ENCODE peak calls at places on chromosomes 11 and 22, in seven cellular contexts. One of them, this sample, is unnamed.

GRCh38 chr11:71185411-71185810 is 67.0 kb downstream of the SHANK2 start:
- DNase-seq in WTC11: no peak
- DNase-seq in neural crest cell: no peak
- DNase-seq in GM20000: no peak
- DNase-seq in gastrocnemius medialis: no peak
- DNase-seq in testis: no peak
- DNase-seq in RWPE1: no peak
- DNase-seq in this sample: no peak

GRCh38 chr11:18358646-18359045 is 35.7 kb upstream of the LDHA start:
- DNase-seq in WTC11: no peak
- DNase-seq in neural crest cell: no peak
- DNase-seq in GM20000: no peak
- DNase-seq in gastrocnemius medialis: no peak
- DNase-seq in testis: no peak
- DNase-seq in RWPE1: no peak
- DNase-seq in this sample: no peak

GRCh38 chr22:43446037-43446803 is 34.4 kb downstream of the MPPED1 start:
- DNase-seq in WTC11: no peak
- DNase-seq in neural crest cell: no peak
- DNase-seq in GM20000: no peak
- DNase-seq in gastrocnemius medialis: no peak
- DNase-seq in testis: no peak
- DNase-seq in RWPE1: no peak
- DNase-seq in this sample: no peak

GRCh38 chr11:130816941-130817607 is 99.2 kb downstream of the SNX19 start:
- DNase-seq in WTC11: no peak
- DNase-seq in neural crest cell: no peak
- DNase-seq in GM20000: no peak
- DNase-seq in gastrocnemius medialis: no peak
- DNase-seq in testis: no peak
- DNase-seq in RWPE1: no peak
- DNase-seq in this sample: no peak

GRCh38 chr22:38240734-38241252 is 32.0 kb downstream of the TMEM184B start:
- DNase-seq in WTC11: peak; percentile 71
- DNase-seq in neural crest cell: no peak
- DNase-seq in GM20000: no peak
- DNase-seq in gastrocnemius medialis: peak; percentile 74
- DNase-seq in testis: no peak
- DNase-seq in RWPE1: peak; percentile 70
- DNase-seq in this sample: peak; percentile 43

GRCh38 chr11:16809901-16810668 is 71.6 kb downstream of the C11orf58 start:
- DNase-seq in WTC11: no peak
- DNase-seq in neural crest cell: no peak
- DNase-seq in GM20000: no peak
- DNase-seq in gastrocnemius medialis: no peak
- DNase-seq in testis: no peak
- DNase-seq in RWPE1: peak; percentile 36
- DNase-seq in this sample: no peak

GRCh38 chr11:64866173-64866491 is 12.3 kb downstream of the EHD1 start:
- DNase-seq in WTC11: no peak
- DNase-seq in neural crest cell: no peak
- DNase-seq in GM20000: no peak
- DNase-seq in gastrocnemius medialis: no peak
- DNase-seq in testis: no peak
- DNase-seq in RWPE1: no peak
- DNase-seq in this sample: no peak

GRCh38 chr11:114061053-114062049 is 1.8 kb downstream of the ZBTB16 start:
- DNase-seq in WTC11: peak; percentile 20
- DNase-seq in neural crest cell: no peak
- DNase-seq in GM20000: peak; percentile 39
- DNase-seq in gastrocnemius medialis: peak; percentile 94
- DNase-seq in testis: peak; percentile 51
- DNase-seq in RWPE1: peak; percentile 29
- DNase-seq in this sample: no peak

GRCh38 chr11:47918882-47919495 is 61.4 kb upstream of the PTPRJ start:
- DNase-seq in WTC11: no peak
- DNase-seq in neural crest cell: no peak
- DNase-seq in GM20000: no peak
- DNase-seq in gastrocnemius medialis: no peak
- DNase-seq in testis: no peak
- DNase-seq in RWPE1: peak; percentile 31
- DNase-seq in this sample: no peak

GRCh38 chr22:32469799-32470212 is 4.8 kb upstream of the FBXO7 start:
- DNase-seq in WTC11: no peak
- DNase-seq in neural crest cell: no peak
- DNase-seq in GM20000: no peak
- DNase-seq in gastrocnemius medialis: no peak
- DNase-seq in testis: no peak
- DNase-seq in RWPE1: no peak
- DNase-seq in this sample: no peak

GRCh38 chr22:30267382-30268302 is 991 bp upstream of the OSM start:
- DNase-seq in WTC11: no peak
- DNase-seq in neural crest cell: no peak
- DNase-seq in GM20000: no peak
- DNase-seq in gastrocnemius medialis: no peak
- DNase-seq in testis: no peak
- DNase-seq in RWPE1: no peak
- DNase-seq in this sample: no peak

GRCh38 chr22:26318975-26319374 is 110.1 kb upstream of the ASPHD2 start:
- DNase-seq in WTC11: no peak
- DNase-seq in neural crest cell: no peak
- DNase-seq in GM20000: no peak
- DNase-seq in gastrocnemius medialis: no peak
- DNase-seq in testis: no peak
- DNase-seq in RWPE1: peak; percentile 20
- DNase-seq in this sample: peak; percentile 59

GRCh38 chr11:13260963-13261599 is 16.5 kb upstream of the BMAL1 start:
- DNase-seq in WTC11: no peak
- DNase-seq in neural crest cell: no peak
- DNase-seq in GM20000: no peak
- DNase-seq in gastrocnemius medialis: no peak
- DNase-seq in testis: peak; percentile 26
- DNase-seq in RWPE1: peak; percentile 7
- DNase-seq in this sample: no peak

GRCh38 chr22:37665487-37665886 is 7.0 kb downstream of the PDXP start:
- DNase-seq in WTC11: no peak
- DNase-seq in neural crest cell: no peak
- DNase-seq in GM20000: no peak
- DNase-seq in gastrocnemius medialis: no peak
- DNase-seq in testis: no peak
- DNase-seq in RWPE1: no peak
- DNase-seq in this sample: no peak

GRCh38 chr11:109658169-109658568 is 236.2 kb downstream of the C11orf87 start:
- DNase-seq in WTC11: no peak
- DNase-seq in neural crest cell: no peak
- DNase-seq in GM20000: no peak
- DNase-seq in gastrocnemius medialis: no peak
- DNase-seq in testis: no peak
- DNase-seq in RWPE1: no peak
- DNase-seq in this sample: no peak

GRCh38 chr11:122155765-122156527 is 39.9 kb upstream of the BLID start:
- DNase-seq in WTC11: no peak
- DNase-seq in neural crest cell: no peak
- DNase-seq in GM20000: no peak
- DNase-seq in gastrocnemius medialis: no peak
- DNase-seq in testis: no peak
- DNase-seq in RWPE1: no peak
- DNase-seq in this sample: no peak

GRCh38 chr11:75428301-75428724 is 4.7 kb downstream of the KLHL35 start:
- DNase-seq in WTC11: peak; percentile 85
- DNase-seq in neural crest cell: peak; percentile 64
- DNase-seq in GM20000: peak; percentile 97
- DNase-seq in gastrocnemius medialis: peak; percentile 91
- DNase-seq in testis: peak; percentile 94
- DNase-seq in RWPE1: peak; percentile 98
- DNase-seq in this sample: no peak

GRCh38 chr22:49259870-49260615 is 567.6 kb downstream of the BRD1 start:
- DNase-seq in WTC11: no peak
- DNase-seq in neural crest cell: no peak
- DNase-seq in GM20000: no peak
- DNase-seq in gastrocnemius medialis: no peak
- DNase-seq in testis: no peak
- DNase-seq in RWPE1: no peak
- DNase-seq in this sample: no peak

GRCh38 chr22:29129644-29130201 is 56.9 kb downstream of the KREMEN1 start:
- DNase-seq in WTC11: no peak
- DNase-seq in neural crest cell: no peak
- DNase-seq in GM20000: no peak
- DNase-seq in gastrocnemius medialis: no peak
- DNase-seq in testis: no peak
- DNase-seq in RWPE1: no peak
- DNase-seq in this sample: peak; percentile 59

GRCh38 chr22:22371031-22371541 is 126.5 kb downstream of the VPREB1 start:
- DNase-seq in WTC11: no peak
- DNase-seq in neural crest cell: no peak
- DNase-seq in GM20000: no peak
- DNase-seq in gastrocnemius medialis: no peak
- DNase-seq in testis: peak; percentile 73
- DNase-seq in RWPE1: no peak
- DNase-seq in this sample: no peak

GRCh38 chr11:36409152-36409713 is 100.8 kb downstream of the TRAF6 start:
- DNase-seq in WTC11: no peak
- DNase-seq in neural crest cell: no peak
- DNase-seq in GM20000: no peak
- DNase-seq in gastrocnemius medialis: no peak
- DNase-seq in testis: no peak
- DNase-seq in RWPE1: no peak
- DNase-seq in this sample: no peak

GRCh38 chr11:94924074-94925031 is 49.0 kb downstream of the CWC15 start:
- DNase-seq in WTC11: no peak
- DNase-seq in neural crest cell: no peak
- DNase-seq in GM20000: no peak
- DNase-seq in gastrocnemius medialis: no peak
- DNase-seq in testis: no peak
- DNase-seq in RWPE1: no peak
- DNase-seq in this sample: no peak

GRCh38 chr11:19976281-19976941 is 183.9 kb downstream of the DBX1 start:
- DNase-seq in WTC11: no peak
- DNase-seq in neural crest cell: no peak
- DNase-seq in GM20000: no peak
- DNase-seq in gastrocnemius medialis: no peak
- DNase-seq in testis: no peak
- DNase-seq in RWPE1: no peak
- DNase-seq in this sample: no peak

GRCh38 chr11:58905716-58906547 is 33.4 kb upstream of the GLYATL1 start:
- DNase-seq in WTC11: peak; percentile 85
- DNase-seq in neural crest cell: peak; percentile 64
- DNase-seq in GM20000: no peak
- DNase-seq in gastrocnemius medialis: no peak
- DNase-seq in testis: peak; percentile 74
- DNase-seq in RWPE1: peak; percentile 43
- DNase-seq in this sample: peak; percentile 75

GRCh38 chr11:1946812-1947480 is at the start of gene MRPL23:
- DNase-seq in WTC11: no peak
- DNase-seq in neural crest cell: no peak
- DNase-seq in GM20000: no peak
- DNase-seq in gastrocnemius medialis: no peak
- DNase-seq in testis: no peak
- DNase-seq in RWPE1: no peak
- DNase-seq in this sample: no peak

GRCh38 chr11:68461284-68461861 is 821 bp downstream of the PPP6R3 start:
- DNase-seq in WTC11: no peak
- DNase-seq in neural crest cell: no peak
- DNase-seq in GM20000: peak; percentile 49
- DNase-seq in gastrocnemius medialis: no peak
- DNase-seq in testis: no peak
- DNase-seq in RWPE1: peak; percentile 42
- DNase-seq in this sample: no peak

GRCh38 chr11:44747339-44747738 is 20.6 kb downstream of the TSPAN18 start:
- DNase-seq in WTC11: no peak
- DNase-seq in neural crest cell: no peak
- DNase-seq in GM20000: no peak
- DNase-seq in gastrocnemius medialis: no peak
- DNase-seq in testis: no peak
- DNase-seq in RWPE1: no peak
- DNase-seq in this sample: no peak

GRCh38 chr11:40129276-40129675 is 1330.2 kb downstream of the LRRC4C start:
- DNase-seq in WTC11: no peak
- DNase-seq in neural crest cell: no peak
- DNase-seq in GM20000: peak; percentile 4
- DNase-seq in gastrocnemius medialis: no peak
- DNase-seq in testis: no peak
- DNase-seq in RWPE1: peak; percentile 23
- DNase-seq in this sample: no peak
- TF ChIP-seq CTCF in WTC11: peak; percentile 23
- TF ChIP-seq CTCF in neural crest cell: peak; percentile 68
- TF ChIP-seq CTCF in GM20000: peak; percentile 16
- TF ChIP-seq CTCF in gastrocnemius medialis: no peak
- TF ChIP-seq CTCF in testis: no peak
- TF ChIP-seq CTCF in RWPE1: peak; percentile 10
- TF ChIP-seq CTCF in this sample: peak; percentile 38

DNA sequence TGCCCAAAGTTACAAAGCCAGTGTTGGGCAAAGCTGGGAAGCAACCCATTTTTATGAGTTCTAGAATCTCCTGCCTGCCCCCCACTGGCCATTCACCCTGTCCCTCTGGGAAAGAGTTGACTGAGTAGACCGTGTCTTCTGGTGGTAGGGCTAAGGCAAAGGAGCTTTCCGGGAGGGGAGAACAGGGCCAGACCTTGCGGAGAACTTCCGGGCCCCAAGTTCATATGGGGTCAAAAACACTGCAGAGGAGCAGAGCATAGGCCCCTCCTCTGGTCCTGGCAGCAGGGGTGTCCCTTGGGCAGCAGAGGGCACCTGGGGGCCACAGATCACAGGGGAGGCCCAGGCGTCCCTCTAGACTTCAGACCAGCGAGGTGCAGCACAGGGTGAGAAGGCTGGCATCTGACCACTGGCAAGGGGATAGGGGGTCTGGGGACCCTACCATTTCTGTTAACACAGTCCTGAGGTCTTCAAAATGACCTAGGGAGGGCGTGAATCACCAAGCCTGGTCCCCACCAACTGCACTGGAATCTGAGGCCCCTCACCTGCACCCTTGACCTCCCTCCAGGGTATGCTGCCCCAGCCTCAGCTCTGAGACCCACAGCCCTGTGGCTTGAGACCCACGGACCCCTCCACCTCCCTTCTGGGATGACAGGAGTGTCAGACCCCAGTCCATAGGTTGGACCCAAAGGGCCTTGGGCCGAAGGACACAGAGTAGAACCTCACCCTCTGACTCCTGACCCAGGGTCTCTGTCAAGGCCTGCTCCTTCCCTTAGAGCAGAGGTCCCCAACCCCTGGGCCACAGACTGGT is 1.3 kb upstream of the ARAP1 start:
- DNase-seq in WTC11: no peak
- DNase-seq in neural crest cell: no peak
- DNase-seq in GM20000: peak; percentile 44
- DNase-seq in gastrocnemius medialis: no peak
- DNase-seq in testis: no peak
- DNase-seq in RWPE1: no peak
- DNase-seq in this sample: no peak
- TF ChIP-seq CTCF in WTC11: no peak
- TF ChIP-seq CTCF in neural crest cell: no peak
- TF ChIP-seq CTCF in GM20000: no peak
- TF ChIP-seq CTCF in gastrocnemius medialis: no peak
- TF ChIP-seq CTCF in testis: no peak
- TF ChIP-seq CTCF in RWPE1: no peak
- TF ChIP-seq CTCF in this sample: no peak

GRCh38 chr11:123188508-123189165 is 6.4 kb downstream of the CLMP start:
- DNase-seq in WTC11: no peak
- DNase-seq in neural crest cell: no peak
- DNase-seq in GM20000: no peak
- DNase-seq in gastrocnemius medialis: no peak
- DNase-seq in testis: peak; percentile 36
- DNase-seq in RWPE1: no peak
- DNase-seq in this sample: no peak
- TF ChIP-seq CTCF in WTC11: no peak
- TF ChIP-seq CTCF in neural crest cell: no peak
- TF ChIP-seq CTCF in GM20000: no peak
- TF ChIP-seq CTCF in gastrocnemius medialis: no peak
- TF ChIP-seq CTCF in testis: no peak
- TF ChIP-seq CTCF in RWPE1: no peak
- TF ChIP-seq CTCF in this sample: no peak

GRCh38 chr11:22304337-22304961 is 33.7 kb upstream of the SLC17A6 start:
- DNase-seq in WTC11: no peak
- DNase-seq in neural crest cell: no peak
- DNase-seq in GM20000: peak; percentile 16
- DNase-seq in gastrocnemius medialis: no peak
- DNase-seq in testis: no peak
- DNase-seq in RWPE1: peak; percentile 21
- DNase-seq in this sample: no peak
- TF ChIP-seq CTCF in WTC11: peak; percentile 66
- TF ChIP-seq CTCF in neural crest cell: peak; percentile 79
- TF ChIP-seq CTCF in GM20000: peak; percentile 31
- TF ChIP-seq CTCF in gastrocnemius medialis: peak; percentile 52
- TF ChIP-seq CTCF in testis: peak; percentile 45
- TF ChIP-seq CTCF in RWPE1: peak; percentile 60
- TF ChIP-seq CTCF in this sample: peak; percentile 96